ENCODE peak calls at places on chromosome 12, in four cellular contexts. One of them, this sample, is unnamed.

GRCh38 chr12:111204684-111205305 is 164.1 kb downstream of the PHETA1 start:
- DNase-seq in Right ventricle myocardium superior: peak
- DNase-seq in body of pancreas: no peak
- DNase-seq in NCI-H2081: no peak
- DNase-seq in this sample: no peak

GRCh38 chr12:40313928-40314327 is 89.1 kb downstream of the LRRK2 start:
- DNase-seq in Right ventricle myocardium superior: no peak
- DNase-seq in NCI-H2081: no peak
- DNase-seq in body of pancreas: no peak
- DNase-seq in this sample: no peak

GRCh38 chr12:78887008-78887407 is 22.4 kb downstream of the SYT1 start:
- DNase-seq in Right ventricle myocardium superior: no peak
- DNase-seq in NCI-H2081: peak
- DNase-seq in body of pancreas: no peak
- DNase-seq in this sample: no peak

GRCh38 chr12:111430418-111431353 is 25.0 kb downstream of the SH2B3 start:
- DNase-seq in body of pancreas: no peak
- DNase-seq in NCI-H2081: no peak
- DNase-seq in Right ventricle myocardium superior: peak
- DNase-seq in this sample: no peak

GRCh38 chr12:71567562-71567961 is 96.1 kb downstream of the ZFC3H1 start:
- DNase-seq in Right ventricle myocardium superior: no peak
- DNase-seq in NCI-H2081: no peak
- DNase-seq in body of pancreas: no peak
- DNase-seq in this sample: no peak

GRCh38 chr12:49358548-49359141 is 8.6 kb upstream of the SPATS2 start:
- DNase-seq in Right ventricle myocardium superior: no peak
- DNase-seq in body of pancreas: peak
- DNase-seq in NCI-H2081: peak
- DNase-seq in this sample: peak

GRCh38 chr12:42199007-42199406 is 39.0 kb downstream of the YAF2 start:
- DNase-seq in body of pancreas: no peak
- DNase-seq in Right ventricle myocardium superior: no peak
- DNase-seq in NCI-H2081: no peak
- DNase-seq in this sample: no peak

GRCh38 chr12:71533703-71534102 is 94.1 kb downstream of the LGR5 start:
- DNase-seq in body of pancreas: no peak
- DNase-seq in Right ventricle myocardium superior: no peak
- DNase-seq in NCI-H2081: no peak
- DNase-seq in this sample: no peak

GRCh38 chr12:51917041-51917590 is 9.8 kb downstream of the ACVRL1 start:
- DNase-seq in body of pancreas: no peak
- DNase-seq in NCI-H2081: no peak
- DNase-seq in Right ventricle myocardium superior: no peak
- DNase-seq in this sample: no peak

GRCh38 chr12:12172106-12172511 is 94.7 kb downstream of the LRP6 start:
- DNase-seq in Right ventricle myocardium superior: no peak
- DNase-seq in NCI-H2081: no peak
- DNase-seq in body of pancreas: no peak
- DNase-seq in this sample: no peak

GRCh38 chr12:132422057-132423043 is 67.6 kb upstream of the FBRSL1 start:
- DNase-seq in NCI-H2081: no peak
- DNase-seq in body of pancreas: no peak
- DNase-seq in Right ventricle myocardium superior: no peak
- DNase-seq in this sample: peak

GRCh38 chr12:86837246-86837645 is 581.1 kb upstream of the MGAT4C start:
- DNase-seq in NCI-H2081: no peak
- DNase-seq in body of pancreas: no peak
- DNase-seq in Right ventricle myocardium superior: no peak
- DNase-seq in this sample: no peak

GRCh38 chr12:25187781-25188180 is 7.2 kb downstream of the DNAI7 start:
- DNase-seq in NCI-H2081: no peak
- DNase-seq in body of pancreas: no peak
- DNase-seq in Right ventricle myocardium superior: no peak
- DNase-seq in this sample: no peak

GRCh38 chr12:131103614-131104463 is 150.1 kb downstream of the ADGRD1 start:
- DNase-seq in Right ventricle myocardium superior: peak
- DNase-seq in body of pancreas: no peak
- DNase-seq in NCI-H2081: no peak
- DNase-seq in this sample: peak

GRCh38 chr12:131397493-131398181 is 313.3 kb upstream of the SFSWAP start:
- DNase-seq in NCI-H2081: no peak
- DNase-seq in Right ventricle myocardium superior: no peak
- DNase-seq in body of pancreas: no peak
- DNase-seq in this sample: no peak

GRCh38 chr12:109518820-109519665 is 41.6 kb downstream of the UBE3B start:
- DNase-seq in NCI-H2081: peak
- DNase-seq in body of pancreas: peak
- DNase-seq in Right ventricle myocardium superior: peak
- DNase-seq in this sample: peak

GRCh38 chr12:57173089-57173488 is 25.7 kb upstream of the LRP1-AS start:
- DNase-seq in body of pancreas: no peak
- DNase-seq in NCI-H2081: no peak
- DNase-seq in Right ventricle myocardium superior: no peak
- DNase-seq in this sample: peak

GRCh38 chr12:62347922-62348650 is 87.9 kb downstream of the USP15 start:
- DNase-seq in body of pancreas: no peak
- DNase-seq in Right ventricle myocardium superior: no peak
- DNase-seq in NCI-H2081: no peak
- DNase-seq in this sample: no peak

GRCh38 chr12:132512197-132513069 is 22.5 kb downstream of the FBRSL1 start:
- DNase-seq in NCI-H2081: no peak
- DNase-seq in Right ventricle myocardium superior: no peak
- DNase-seq in body of pancreas: no peak
- DNase-seq in this sample: no peak

GRCh38 chr12:18262514-18262913 is 1.2 kb downstream of the PIK3C2G start:
- DNase-seq in body of pancreas: no peak
- DNase-seq in Right ventricle myocardium superior: no peak
- DNase-seq in NCI-H2081: no peak
- DNase-seq in this sample: no peak

GRCh38 chr12:103600967-103601728 is 14.1 kb downstream of the STAB2 start:
- DNase-seq in Right ventricle myocardium superior: no peak
- DNase-seq in NCI-H2081: no peak
- DNase-seq in body of pancreas: no peak
- DNase-seq in this sample: no peak